ENCODE peak calls at places on chromosomes 16 and 17, in five cellular contexts. A, G, Y, C and Z are unnamed samples.

GRCh38 chr16:81576696-81577095 is 132.1 kb downstream of the CMIP start:
- DNase-seq in A (no peak), G (no peak), Y (no peak), C (no peak), Z (no peak)

GRCh38 chr16:2610781-2611498 is 71.4 kb upstream of the KCTD5 start:
- DNase-seq in A (no peak), G (no peak), Y (no peak), C (no peak), Z (no peak)

GRCh38 chr16:23321206-23321875 is 19.2 kb downstream of the SCNN1B start:
- DNase-seq in A (no peak), G (no peak), Y (no peak), C (no peak), Z (no peak)

GRCh38 chr16:35572186-35572585 is 2112.8 kb downstream of the TP53TG3F start:
- DNase-seq in A (no peak), G (no peak), Y (no peak), C (no peak), Z (no peak)

GRCh38 chr17:19418312-19418992 is 7.4 kb downstream of the RNF112 start:
- DNase-seq in A (peak; percentile 58), G (peak; percentile 62), Y (no peak), C (peak; percentile 83), Z (peak; percentile 35)

GRCh38 chr17:73657473-73658116 is 13.3 kb upstream of the SDK2 start:
- DNase-seq in A (peak; percentile 17), G (no peak), Y (no peak), C (no peak), Z (peak; percentile 68)

GRCh38 chr16:88977028-88977844 is at the start of gene CBFA2T3:
- DNase-seq in A (peak; percentile 13), G (no peak), Y (no peak), C (peak; percentile 66), Z (no peak)

GRCh38 chr17:39752241-39752831 is 14.6 kb downstream of the GRB7 start:
- DNase-seq in A (no peak), G (no peak), Y (no peak), C (no peak), Z (no peak)

GRCh38 chr16:931651-932500 is 38.9 kb downstream of the LMF1 start:
- DNase-seq in A (no peak), G (no peak), Y (no peak), C (no peak), Z (no peak)

GRCh38 chr17:72150632-72151460 is 30.0 kb downstream of the SOX9 start:
- DNase-seq in A (no peak), G (no peak), Y (no peak), C (no peak), Z (no peak)

GRCh38 chr17:79950306-79950705 is 85.4 kb downstream of the TBC1D16 start:
- DNase-seq in A (no peak), G (no peak), Y (no peak), C (no peak), Z (no peak)

GRCh38 chr17:58254803-58255202 is 16.4 kb downstream of the LPO start:
- DNase-seq in A (no peak), G (no peak), Y (no peak), C (peak; percentile 43), Z (no peak)

GRCh38 chr16:20903116-20903888 is 2.7 kb downstream of the LYRM1 start:
- DNase-seq in A (no peak), G (no peak), Y (no peak), C (no peak), Z (no peak)

GRCh38 chr17:15213381-15214087 is 51.6 kb downstream of the PMP22 start:
- DNase-seq in A (peak; percentile 25), G (peak; percentile 16), Y (no peak), C (no peak), Z (peak; percentile 62)

GRCh38 chr17:72538921-72539352 is 418.1 kb downstream of the SOX9 start:
- DNase-seq in A (no peak), G (no peak), Y (no peak), C (no peak), Z (no peak)

GRCh38 chr16:73173396-73173795 is 125.5 kb upstream of the ZFHX3 start:
- DNase-seq in A (no peak), G (no peak), Y (no peak), C (no peak), Z (no peak)

GRCh38 chr16:57261806-57262205 is 16.7 kb downstream of the ARL2BP start:
- DNase-seq in A (no peak), G (no peak), Y (no peak), C (no peak), Z (no peak)

GRCh38 chr17:79874329-79874981 is 35.2 kb upstream of the CBX4 start:
- DNase-seq in A (peak; percentile 42), G (peak; percentile 24), Y (no peak), C (no peak), Z (peak; percentile 58)

GRCh38 chr17:4899341-4900230 is at the start of gene C17orf107:
- DNase-seq in A (peak; percentile 87), G (peak; percentile 79), Y (peak; percentile 20), C (peak; percentile 88), Z (no peak)

GRCh38 chr16:14485131-14485551 is 144.9 kb downstream of the PARN start:
- DNase-seq in A (no peak), G (peak; percentile 65), Y (no peak), C (no peak), Z (no peak)

GRCh38 chr17:19307521-19307920 is 55.0 kb downstream of the B9D1 start:
- DNase-seq in A (no peak), G (no peak), Y (no peak), C (no peak), Z (no peak)

GRCh38 chr17:30376621-30377452 is 1.9 kb upstream of the CPD start:
- DNase-seq in A (peak; percentile 93), G (peak; percentile 87), Y (peak; percentile 65), C (no peak), Z (peak; percentile 80)

GRCh38 chr17:82970818-82971610 is 108.4 kb upstream of the METRNL start:
- DNase-seq in A (no peak), G (no peak), Y (no peak), C (no peak), Z (no peak)

GRCh38 chr17:43900858-43901754 is 6.2 kb downstream of the MPP2 start:
- DNase-seq in A (no peak), G (no peak), Y (no peak), C (no peak), Z (no peak)

GRCh38 chr16:67101301-67101675 is 8.5 kb upstream of the PHAF1 start:
- DNase-seq in A (no peak), G (peak; percentile 35), Y (no peak), C (no peak), Z (no peak)

GRCh38 chr17:39271546-39271945 is 45.8 kb upstream of the STAC2 start:
- DNase-seq in A (peak; percentile 63), G (peak; percentile 52), Y (peak; percentile 7), C (peak; percentile 54), Z (no peak)

GRCh38 chr16:47523342-47524006 is 62.3 kb downstream of the PHKB start:
- DNase-seq in A (no peak), G (no peak), Y (no peak), C (no peak), Z (no peak)

GRCh38 chr16:17404903-17405691 is 65.7 kb downstream of the XYLT1 start:
- DNase-seq in A (peak; percentile 43), G (peak; percentile 49), Y (no peak), C (peak; percentile 90), Z (peak; percentile 58)

GRCh38 chr17:50682938-50683337 is 24.8 kb downstream of the ANKRD40 start:
- DNase-seq in A (no peak), G (no peak), Y (no peak), C (no peak), Z (no peak)

GRCh38 chr17:50682441-50682840 is 25.3 kb downstream of the ANKRD40 start:
- DNase-seq in A (no peak), G (no peak), Y (no peak), C (no peak), Z (no peak)

GRCh38 chr17:50680126-50680525 is 27.6 kb downstream of the ANKRD40 start:
- DNase-seq in A (no peak), G (no peak), Y (no peak), C (no peak), Z (no peak)

GRCh38 chr17:50683434-50684287 is 24.1 kb downstream of the ANKRD40 start:
- DNase-seq in A (no peak), G (no peak), Y (no peak), C (no peak), Z (no peak)

GRCh38 chr17:50681260-50682200 is 26.2 kb downstream of the ANKRD40 start:
- DNase-seq in A (peak; percentile 87), G (peak; percentile 82), Y (peak; percentile 55), C (peak; percentile 74), Z (peak; percentile 67)
- TF ChIP-seq CTCF in A (peak; percentile 80), G (peak; percentile 93), Y (peak; percentile 81), C (peak; percentile 69), Z (peak; percentile 35)

DNA sequence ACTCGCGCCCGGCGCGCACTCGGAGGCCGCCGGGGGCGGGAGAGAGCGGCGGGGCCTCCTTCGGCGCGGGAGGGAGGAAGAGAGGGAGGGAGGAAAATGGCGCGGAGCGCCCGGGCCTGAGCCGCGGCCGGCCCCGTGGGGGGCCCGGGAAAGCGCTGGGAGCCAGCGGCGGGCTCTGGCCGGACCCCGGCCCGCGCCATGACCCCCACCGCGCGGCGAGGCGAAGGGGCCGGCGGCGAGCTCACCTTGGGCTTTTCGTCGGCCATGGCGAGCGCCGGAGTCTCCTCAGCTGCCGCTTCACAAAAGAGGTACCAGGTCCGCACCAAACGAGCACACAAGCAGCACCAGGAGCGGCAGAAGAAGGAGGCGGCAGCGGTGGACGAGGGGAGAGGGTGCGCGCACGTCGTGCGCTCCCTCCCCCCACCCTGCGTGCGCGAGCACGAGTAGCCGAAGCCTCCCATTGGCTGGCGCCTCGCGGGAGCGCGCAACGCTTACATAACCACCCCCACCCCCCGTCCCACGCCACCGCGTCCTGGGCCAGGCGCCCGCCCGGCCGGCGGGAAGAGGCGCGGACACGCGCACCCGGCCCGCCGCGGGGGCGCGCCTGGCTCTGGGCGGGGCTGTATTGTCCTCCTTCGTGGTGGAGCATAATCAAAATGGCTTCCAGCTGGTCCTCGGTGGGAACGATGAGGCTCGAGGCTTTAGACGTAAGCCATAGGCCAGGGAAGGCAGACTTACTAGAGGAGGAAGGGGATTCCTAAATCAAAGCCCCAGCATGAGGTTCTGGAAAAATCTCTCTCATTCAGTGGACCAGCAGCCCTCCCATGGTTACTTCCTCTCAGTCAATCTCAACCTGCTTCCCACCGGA is at the start of gene SUMO2:
- DNase-seq in A (peak; percentile 97), G (peak; percentile 94), Y (peak; percentile 89), C (peak; percentile 94), Z (peak; percentile 92)
- TF ChIP-seq CTCF in A (no peak), G (peak; percentile 33), Y (peak; percentile 36), C (peak; percentile 40), Z (peak; percentile 20)

GRCh38 chr17:81371910-81372760 is 23.1 kb upstream of the BAHCC1 start:
- DNase-seq in A (peak; percentile 61), G (peak; percentile 48), Y (no peak), C (no peak), Z (peak; percentile 50)
- TF ChIP-seq CTCF in A (peak; percentile 48), G (peak; percentile 52), Y (peak; percentile 62), C (peak; percentile 30), Z (peak; percentile 44)

GRCh38 chr16:76882105-76882504 is 308.9 kb upstream of the MON1B start:
- DNase-seq in A (no peak), G (no peak), Y (no peak), C (no peak), Z (peak; percentile 56)
- TF ChIP-seq CTCF in A (no peak), G (no peak), Y (no peak), C (no peak), Z (peak; percentile 44)

DNA sequence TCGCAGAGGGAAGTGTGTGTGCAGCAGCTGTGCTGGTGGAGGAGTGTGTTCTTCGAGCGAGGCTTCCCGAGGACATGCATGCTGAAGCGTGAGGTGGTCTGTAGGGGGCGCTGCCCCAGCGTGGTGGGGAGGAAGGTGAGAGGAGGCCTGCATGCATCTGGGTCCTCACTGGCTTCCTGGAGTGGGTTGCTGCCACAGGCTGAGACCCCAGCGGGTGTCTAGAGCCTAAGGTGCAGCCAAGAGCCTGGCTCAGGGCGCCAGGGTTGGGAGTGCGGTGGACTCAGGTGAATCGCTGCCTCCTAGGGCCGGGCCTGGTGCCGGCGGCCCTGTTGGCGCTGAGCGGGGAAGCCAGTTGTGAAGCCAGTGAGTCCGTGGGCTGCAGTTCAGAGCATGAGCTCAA is 7.5 kb upstream of the HSD3B7 start:
- DNase-seq in A (no peak), G (no peak), Y (no peak), C (no peak), Z (no peak)
- TF ChIP-seq CTCF in A (peak; percentile 31), G (peak; percentile 32), Y (peak; percentile 30), C (no peak), Z (peak; percentile 27)